ENCODE peak calls at places on chromosomes 5 and 9, in five cellular contexts. One of them, this sample, is unnamed.

GRCh38 chr5:92559743-92560142 is 1021.3 kb downstream of the NR2F1-AS1 start:
- DNase-seq in fibroblast of the conjunctiva: peak
- DNase-seq in neural crest cell: no peak
- DNase-seq in WTC11: no peak
- DNase-seq in naive thymus-derived CD8-positive, alpha-beta T cell: no peak
- DNase-seq in this sample: no peak

GRCh38 chr5:92470770-92471169 is 1087.7 kb upstream of the ARRDC3 start:
- DNase-seq in WTC11: no peak
- DNase-seq in neural crest cell: no peak
- DNase-seq in fibroblast of the conjunctiva: no peak
- DNase-seq in naive thymus-derived CD8-positive, alpha-beta T cell: no peak
- DNase-seq in this sample: no peak

GRCh38 chr5:98096155-98096554 is 677.3 kb upstream of the RGMB start:
- DNase-seq in WTC11: no peak
- DNase-seq in fibroblast of the conjunctiva: no peak
- DNase-seq in neural crest cell: no peak
- DNase-seq in naive thymus-derived CD8-positive, alpha-beta T cell: no peak
- DNase-seq in this sample: no peak

GRCh38 chr9:20872340-20872977 is 159.0 kb downstream of the HACD4 start:
- DNase-seq in neural crest cell: no peak
- DNase-seq in WTC11: no peak
- DNase-seq in fibroblast of the conjunctiva: peak
- DNase-seq in naive thymus-derived CD8-positive, alpha-beta T cell: no peak
- DNase-seq in this sample: no peak

GRCh38 chr9:94900222-94901018 is 173.9 kb downstream of the AOPEP start:
- DNase-seq in naive thymus-derived CD8-positive, alpha-beta T cell: no peak
- DNase-seq in WTC11: no peak
- DNase-seq in neural crest cell: no peak
- DNase-seq in fibroblast of the conjunctiva: peak
- DNase-seq in this sample: no peak

GRCh38 chr5:176463113-176463764 is 15.1 kb downstream of the FAF2 start:
- DNase-seq in neural crest cell: no peak
- DNase-seq in naive thymus-derived CD8-positive, alpha-beta T cell: no peak
- DNase-seq in WTC11: no peak
- DNase-seq in fibroblast of the conjunctiva: no peak
- DNase-seq in this sample: no peak

GRCh38 chr5:5613261-5613990 is 190.9 kb downstream of the ICE1 start:
- DNase-seq in WTC11: no peak
- DNase-seq in fibroblast of the conjunctiva: no peak
- DNase-seq in neural crest cell: no peak
- DNase-seq in naive thymus-derived CD8-positive, alpha-beta T cell: no peak
- DNase-seq in this sample: no peak

GRCh38 chr5:152995214-152995725 is 495.2 kb upstream of the GRIA1 start:
- DNase-seq in WTC11: no peak
- DNase-seq in neural crest cell: no peak
- DNase-seq in fibroblast of the conjunctiva: no peak
- DNase-seq in naive thymus-derived CD8-positive, alpha-beta T cell: no peak
- DNase-seq in this sample: no peak

GRCh38 chr9:130118841-130119520 is 53.2 kb upstream of the NCS1 start:
- DNase-seq in WTC11: no peak
- DNase-seq in fibroblast of the conjunctiva: no peak
- DNase-seq in neural crest cell: no peak
- DNase-seq in naive thymus-derived CD8-positive, alpha-beta T cell: no peak
- DNase-seq in this sample: no peak

GRCh38 chr5:28808967-28809810 is 1770.8 kb upstream of the CDH9 start:
- DNase-seq in neural crest cell: no peak
- DNase-seq in naive thymus-derived CD8-positive, alpha-beta T cell: no peak
- DNase-seq in WTC11: no peak
- DNase-seq in fibroblast of the conjunctiva: no peak
- DNase-seq in this sample: no peak

GRCh38 chr9:79524266-79524665 is 47.5 kb upstream of the TLE4 start:
- DNase-seq in naive thymus-derived CD8-positive, alpha-beta T cell: no peak
- DNase-seq in fibroblast of the conjunctiva: no peak
- DNase-seq in WTC11: no peak
- DNase-seq in neural crest cell: no peak
- DNase-seq in this sample: no peak

GRCh38 chr9:38622083-38622674 is 1.8 kb upstream of the ANKRD18A start:
- DNase-seq in neural crest cell: peak
- DNase-seq in naive thymus-derived CD8-positive, alpha-beta T cell: no peak
- DNase-seq in WTC11: peak
- DNase-seq in fibroblast of the conjunctiva: no peak
- DNase-seq in this sample: peak

GRCh38 chr5:60830581-60831127 is 13.4 kb downstream of the ELOVL7 start:
- DNase-seq in neural crest cell: no peak
- DNase-seq in WTC11: no peak
- DNase-seq in naive thymus-derived CD8-positive, alpha-beta T cell: no peak
- DNase-seq in fibroblast of the conjunctiva: no peak
- DNase-seq in this sample: no peak

GRCh38 chr5:177327539-177328522 is 16.1 kb upstream of the MXD3 start:
- DNase-seq in WTC11: no peak
- DNase-seq in naive thymus-derived CD8-positive, alpha-beta T cell: no peak
- DNase-seq in fibroblast of the conjunctiva: no peak
- DNase-seq in neural crest cell: no peak
- DNase-seq in this sample: peak

GRCh38 chr5:95723632-95724369 is 7.3 kb upstream of the RHOBTB3 start:
- DNase-seq in WTC11: no peak
- DNase-seq in neural crest cell: no peak
- DNase-seq in naive thymus-derived CD8-positive, alpha-beta T cell: no peak
- DNase-seq in fibroblast of the conjunctiva: no peak
- DNase-seq in this sample: no peak

GRCh38 chr5:166562246-166562645 is 1729.2 kb upstream of the WWC1 start:
- DNase-seq in naive thymus-derived CD8-positive, alpha-beta T cell: no peak
- DNase-seq in neural crest cell: no peak
- DNase-seq in WTC11: no peak
- DNase-seq in fibroblast of the conjunctiva: no peak
- DNase-seq in this sample: no peak

GRCh38 chr9:92640398-92641091 is 29.4 kb downstream of the IPPK start:
- DNase-seq in neural crest cell: no peak
- DNase-seq in WTC11: no peak
- DNase-seq in naive thymus-derived CD8-positive, alpha-beta T cell: no peak
- DNase-seq in fibroblast of the conjunctiva: no peak
- DNase-seq in this sample: no peak

GRCh38 chr9:2787065-2787464 is 56.8 kb downstream of the PUM3 start:
- DNase-seq in neural crest cell: no peak
- DNase-seq in WTC11: no peak
- DNase-seq in naive thymus-derived CD8-positive, alpha-beta T cell: no peak
- DNase-seq in fibroblast of the conjunctiva: no peak
- DNase-seq in this sample: no peak

GRCh38 chr9:128638580-128638979 is 18.1 kb downstream of the DYNC2I2 start:
- DNase-seq in naive thymus-derived CD8-positive, alpha-beta T cell: no peak
- DNase-seq in neural crest cell: no peak
- DNase-seq in WTC11: no peak
- DNase-seq in fibroblast of the conjunctiva: no peak
- DNase-seq in this sample: no peak

GRCh38 chr5:73093943-73094342 is 26.4 kb upstream of the TMEM171 start:
- DNase-seq in naive thymus-derived CD8-positive, alpha-beta T cell: no peak
- DNase-seq in WTC11: no peak
- DNase-seq in fibroblast of the conjunctiva: peak
- DNase-seq in neural crest cell: no peak
- DNase-seq in this sample: no peak

GRCh38 chr9:93861736-93862358 is 93.3 kb downstream of the BARX1 start:
- DNase-seq in fibroblast of the conjunctiva: no peak
- DNase-seq in WTC11: no peak
- DNase-seq in neural crest cell: no peak
- DNase-seq in naive thymus-derived CD8-positive, alpha-beta T cell: no peak
- DNase-seq in this sample: no peak

GRCh38 chr5:149429839-149430721 is 51.0 kb upstream of the IL17B start:
- DNase-seq in fibroblast of the conjunctiva: no peak
- DNase-seq in WTC11: peak
- DNase-seq in naive thymus-derived CD8-positive, alpha-beta T cell: no peak
- DNase-seq in neural crest cell: no peak
- DNase-seq in this sample: peak

GRCh38 chr9:106059886-106060285 is 365.5 kb downstream of the TMEM38B start:
- DNase-seq in fibroblast of the conjunctiva: no peak
- DNase-seq in neural crest cell: no peak
- DNase-seq in naive thymus-derived CD8-positive, alpha-beta T cell: no peak
- DNase-seq in WTC11: peak
- DNase-seq in this sample: no peak

GRCh38 chr9:137320555-137321384 is 18.7 kb upstream of the NRARP start:
- DNase-seq in naive thymus-derived CD8-positive, alpha-beta T cell: peak
- DNase-seq in WTC11: peak
- DNase-seq in neural crest cell: no peak
- DNase-seq in fibroblast of the conjunctiva: no peak
- DNase-seq in this sample: peak

GRCh38 chr5:52690236-52690685 is 97.5 kb upstream of the ITGA1 start:
- DNase-seq in naive thymus-derived CD8-positive, alpha-beta T cell: no peak
- DNase-seq in fibroblast of the conjunctiva: no peak
- DNase-seq in WTC11: no peak
- DNase-seq in neural crest cell: no peak
- DNase-seq in this sample: no peak

GRCh38 chr9:124218438-124219289 is 39.1 kb upstream of the NEK6 start:
- DNase-seq in neural crest cell: no peak
- DNase-seq in naive thymus-derived CD8-positive, alpha-beta T cell: peak
- DNase-seq in WTC11: no peak
- DNase-seq in fibroblast of the conjunctiva: no peak
- DNase-seq in this sample: peak

This sample was measured in left lung.